ENCODE peak calls at places on chromosomes 2 and 18, in eight cellular contexts. S is lower lobe of right lung, Y is body of pancreas, A is psoas muscle, P is Karpas-422, M is stomach, R is upper lobe of right lung, U is WERI-Rb-1. Q is an unnamed sample.

GRCh38 chr18:2009957-2010697 is 561.2 kb downstream of the METTL4 start:
- DNase-seq in S (no peak), Y (no peak), A (no peak), P (no peak), M (no peak), R (no peak), U (no peak), Q (no peak)

GRCh38 chr2:143477724-143478443 is 348.7 kb downstream of the ARHGAP15 start:
- DNase-seq in S (no peak), Y (no peak), A (no peak), P (no peak), M (no peak), R (no peak), U (no peak), Q (no peak)

GRCh38 chr2:8966123-8966908 is 37.2 kb downstream of the MBOAT2 start:
- DNase-seq in S (no peak), Y (no peak), A (no peak), P (no peak), M (no peak), R (no peak), U (no peak), Q (no peak)

GRCh38 chr18:54749291-54749690 is 79.0 kb upstream of the RAB27B start:
- DNase-seq in S (no peak), Y (no peak), A (no peak), P (no peak), M (no peak), R (no peak), U (no peak), Q (no peak)

GRCh38 chr2:4866198-4866597 is 826.0 kb upstream of the SOX11 start:
- DNase-seq in S (no peak), Y (no peak), A (no peak), P (no peak), M (no peak), R (no peak), U (no peak), Q (no peak)

GRCh38 chr2:3730646-3731045 is 27.3 kb downstream of the DCDC2C start:
- DNase-seq in S (no peak), Y (no peak), A (no peak), P (no peak), M (no peak), R (no peak), U (no peak), Q (no peak)

GRCh38 chr2:129934044-129934822 is 45.2 kb upstream of the RAB6C start:
- DNase-seq in S (no peak), Y (no peak), A (no peak), P (no peak), M (no peak), R (no peak), U (no peak), Q (no peak)

GRCh38 chr2:136362676-136363390 is 244.9 kb upstream of the CXCR4 start:
- DNase-seq in S (no peak), Y (no peak), A (no peak), P (no peak), M (no peak), R (no peak), U (no peak), Q (no peak)

GRCh38 chr2:61707984-61708852 is 145.6 kb downstream of the FAM161A start:
- DNase-seq in S (no peak), Y (peak; percentile 65), A (no peak), P (no peak), M (peak; percentile 60), R (no peak), U (peak; percentile 54), Q (no peak)

GRCh38 chr18:48820483-48821250 is 130.1 kb downstream of the SMAD7 start:
- DNase-seq in S (peak; percentile 36), Y (peak; percentile 3), A (no peak), P (peak; percentile 79), M (peak; percentile 15), R (peak; percentile 57), U (peak; percentile 8), Q (no peak)

GRCh38 chr2:205913668-205914067 is 172.3 kb downstream of the INO80D start:
- DNase-seq in S (no peak), Y (no peak), A (no peak), P (no peak), M (no peak), R (no peak), U (no peak), Q (no peak)

GRCh38 chr2:98578231-98578630 is 30.1 kb downstream of the COA5 start:
- DNase-seq in S (no peak), Y (no peak), A (no peak), P (no peak), M (no peak), R (no peak), U (no peak), Q (no peak)

GRCh38 chr2:98579926-98580325 is 28.4 kb downstream of the COA5 start:
- DNase-seq in S (no peak), Y (no peak), A (no peak), P (no peak), M (no peak), R (no peak), U (no peak), Q (no peak)

GRCh38 chr2:98582523-98582922 is 25.8 kb downstream of the COA5 start:
- DNase-seq in S (no peak), Y (no peak), A (no peak), P (no peak), M (no peak), R (no peak), U (no peak), Q (no peak)

GRCh38 chr2:98583516-98583865 is 24.8 kb downstream of the COA5 start:
- DNase-seq in S (no peak), Y (no peak), A (no peak), P (no peak), M (no peak), R (no peak), U (no peak), Q (no peak)

DNA sequence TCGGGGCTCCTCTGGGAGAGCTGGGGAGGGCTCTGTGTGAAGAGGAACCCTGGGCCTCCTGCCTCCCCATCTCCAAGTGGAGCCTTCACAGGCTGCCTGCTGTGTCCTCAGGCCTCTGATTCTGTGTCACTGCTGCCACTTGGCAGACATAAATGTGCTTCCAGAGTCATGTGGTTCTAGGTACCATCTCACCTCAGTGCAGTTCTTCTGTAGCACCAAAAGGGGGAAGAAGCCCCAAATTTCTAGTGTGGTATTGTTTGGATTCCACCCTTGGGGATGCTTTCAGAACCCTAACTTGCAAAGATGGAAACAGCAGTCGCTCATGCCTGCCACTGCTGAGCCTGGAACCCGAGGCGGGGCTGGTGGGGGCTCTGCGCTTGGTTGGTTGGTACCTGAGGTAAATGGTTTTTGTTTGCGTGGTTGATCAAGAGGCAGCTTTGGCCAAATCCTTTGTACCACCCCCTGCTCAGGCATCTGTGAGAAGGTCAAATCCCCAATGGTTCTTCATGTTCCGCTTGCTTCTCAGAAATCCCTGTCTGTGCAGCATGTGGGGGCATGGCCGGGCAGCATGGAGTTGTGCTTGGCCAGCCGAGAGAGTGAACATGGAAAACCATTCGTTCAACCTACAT is 27.5 kb downstream of the COA5 start:
- DNase-seq in S (no peak), Y (no peak), A (no peak), P (no peak), M (no peak), R (no peak), U (no peak), Q (no peak)
- H3K36me3 ChIP-seq in S (peaks cover 93% of the 10 kb centered on the region), Y (no peaks in the 10 kb centered on the region), A (peaks cover 62% of the 10 kb centered on the region), P (no peaks in the 10 kb centered on the region), M (peaks cover 18% of the 10 kb centered on the region), R (peaks cover 73% of the 10 kb centered on the region), U (peaks cover 9% of the 10 kb centered on the region), Q (peaks cover 83% of the 10 kb centered on the region)

DNA sequence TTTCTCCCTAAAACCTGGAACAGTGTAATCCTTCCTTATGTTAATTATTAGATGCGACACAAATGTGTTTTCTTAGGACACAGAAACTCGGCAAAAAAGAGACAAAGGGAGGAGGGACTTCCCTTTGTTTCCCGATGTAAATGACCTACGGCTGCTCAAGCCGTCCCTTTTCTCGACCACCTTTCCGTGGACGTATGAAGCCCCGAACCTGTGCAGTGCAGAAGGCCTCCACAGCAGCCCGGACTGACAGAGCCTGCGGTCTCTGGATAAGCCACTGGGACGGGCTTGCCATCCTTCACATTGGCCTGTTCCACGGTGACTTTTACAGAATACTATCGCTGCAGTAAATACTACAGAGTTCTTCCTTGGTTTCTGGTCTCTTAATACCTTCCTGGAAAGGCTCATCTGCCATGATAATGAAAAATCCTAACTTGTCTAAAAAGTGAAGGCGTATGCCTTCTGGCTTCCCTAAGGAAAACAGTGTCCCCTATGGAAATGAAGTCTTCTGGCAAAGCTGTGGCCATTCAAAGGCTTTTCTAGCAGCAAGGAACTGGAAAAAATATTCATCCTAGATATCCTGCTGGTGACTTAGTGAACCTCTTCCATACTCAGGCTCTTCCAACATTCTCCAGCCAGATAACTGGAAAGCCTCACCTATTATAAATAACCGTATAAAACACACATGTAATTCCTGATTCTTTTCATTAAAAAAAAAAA is 84.9 kb downstream of the RBMS1 start:
- DNase-seq in S (no peak), Y (no peak), A (no peak), P (no peak), M (no peak), R (no peak), U (no peak), Q (no peak)
- H3K27ac ChIP-seq in S (peak overlapping the region; percentile 98), Y (peak overlapping the region; percentile 0), A (peak overlapping the region; percentile 88), P (no peak overlapping the region), M (no peak overlapping the region), R (peak overlapping the region; percentile 43), U (no peak overlapping the region), Q (peak overlapping the region; percentile 98)

GRCh38 chr2:196119926-196120325 is 51.3 kb upstream of the DNAH7 start:
- DNase-seq in S (no peak), Y (no peak), A (no peak), P (no peak), M (no peak), R (no peak), U (no peak), Q (no peak)
- H3K27me3 ChIP-seq in S (no peaks in the 10 kb centered on the region), Y (no peaks in the 10 kb centered on the region), A (no peaks in the 10 kb centered on the region), P (no peaks in the 10 kb centered on the region), M (no peaks in the 10 kb centered on the region), R (no peaks in the 10 kb centered on the region), U (no peaks in the 10 kb centered on the region), Q (no peaks in the 10 kb centered on the region)

GRCh38 chr2:196249860-196250259 is 78.5 kb upstream of the STK17B start:
- DNase-seq in S (no peak), Y (no peak), A (no peak), P (peak; percentile 87), M (no peak), R (no peak), U (no peak), Q (no peak)

GRCh38 chr2:196248467-196249104 is 77.2 kb upstream of the STK17B start:
- DNase-seq in S (no peak), Y (no peak), A (no peak), P (no peak), M (no peak), R (no peak), U (no peak), Q (no peak)

GRCh38 chr2:196249171-196249570 is 77.8 kb upstream of the STK17B start:
- DNase-seq in S (no peak), Y (no peak), A (no peak), P (no peak), M (no peak), R (no peak), U (no peak), Q (no peak)

GRCh38 chr2:196247114-196247978 is 76.0 kb upstream of the STK17B start:
- DNase-seq in S (no peak), Y (no peak), A (peak; percentile 27), P (no peak), M (no peak), R (no peak), U (no peak), Q (no peak)

DNA sequence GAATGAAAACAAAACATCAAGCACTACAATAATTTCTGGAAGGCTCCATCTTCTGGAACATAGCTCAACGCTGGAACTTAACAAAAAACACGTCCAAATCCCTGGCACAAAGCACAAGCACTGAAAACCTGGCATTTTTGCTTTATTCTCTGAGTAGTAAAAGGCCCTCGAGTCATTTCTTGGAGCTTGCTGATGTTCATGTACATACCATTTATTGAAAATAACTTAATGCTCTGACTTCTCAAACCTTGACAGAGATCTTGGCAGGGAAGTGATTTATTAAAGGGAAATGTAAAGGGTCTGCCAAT is 76.6 kb upstream of the STK17B start:
- DNase-seq in S (no peak), Y (no peak), A (no peak), P (no peak), M (no peak), R (no peak), U (no peak), Q (no peak)
- H3K36me3 ChIP-seq in S (no peaks in the 10 kb centered on the region), Y (no peaks in the 10 kb centered on the region), A (no peaks in the 10 kb centered on the region), P (no peaks in the 10 kb centered on the region), M (no peaks in the 10 kb centered on the region), R (no peaks in the 10 kb centered on the region), U (no peaks in the 10 kb centered on the region), Q (no peaks in the 10 kb centered on the region)